ENCODE peak calls at places on chromosome 20, in five cellular contexts. One of them, this sample, is unnamed.

GRCh38 chr20:46035713-46036112 is 6.7 kb downstream of the SLC12A5 start:
- DNase-seq in GM12878: no peak
- DNase-seq in K562: no peak
- DNase-seq in HepG2: no peak
- DNase-seq in SK-N-SH: no peak
- DNase-seq in this sample: no peak

GRCh38 chr20:33030076-33030475 is 1.4 kb upstream of the BPIFB6 start:
- DNase-seq in GM12878: no peak
- DNase-seq in K562: no peak
- DNase-seq in SK-N-SH: no peak
- DNase-seq in HepG2: no peak
- DNase-seq in this sample: no peak

GRCh38 chr20:24934716-24935115 is 14.4 kb upstream of the CST7 start:
- DNase-seq in K562: no peak
- DNase-seq in HepG2: no peak
- DNase-seq in SK-N-SH: no peak
- DNase-seq in GM12878: no peak
- DNase-seq in this sample: no peak

GRCh38 chr20:431012-431904 is 23.2 kb downstream of the RBCK1 start:
- DNase-seq in GM12878: no peak
- DNase-seq in K562: peak; percentile 54
- DNase-seq in HepG2: peak; percentile 93
- DNase-seq in SK-N-SH: peak; percentile 91
- DNase-seq in this sample: peak; percentile 69

GRCh38 chr20:62159835-62160234 is 16.3 kb downstream of the SS18L1 start:
- DNase-seq in K562: no peak
- DNase-seq in GM12878: peak; percentile 50
- DNase-seq in SK-N-SH: no peak
- DNase-seq in HepG2: no peak
- DNase-seq in this sample: peak; percentile 86

GRCh38 chr20:63553933-63554290 is at the start of gene FNDC11:
- DNase-seq in HepG2: no peak
- DNase-seq in SK-N-SH: peak; percentile 88
- DNase-seq in K562: peak; percentile 72
- DNase-seq in GM12878: no peak
- DNase-seq in this sample: no peak

GRCh38 chr20:36591854-36592641 is 13.5 kb upstream of the RAB5IF start:
- DNase-seq in SK-N-SH: peak; percentile 46
- DNase-seq in HepG2: peak; percentile 73
- DNase-seq in K562: peak; percentile 30
- DNase-seq in GM12878: no peak
- DNase-seq in this sample: peak; percentile 22

GRCh38 chr20:57560554-57561355 is at the start of gene PCK1:
- DNase-seq in K562: peak; percentile 84
- DNase-seq in HepG2: peak; percentile 89
- DNase-seq in SK-N-SH: no peak
- DNase-seq in GM12878: no peak
- DNase-seq in this sample: no peak

GRCh38 chr20:47749367-47749766 is 35.9 kb downstream of the SULF2 start:
- DNase-seq in K562: no peak
- DNase-seq in SK-N-SH: peak; percentile 37
- DNase-seq in HepG2: no peak
- DNase-seq in GM12878: no peak
- DNase-seq in this sample: no peak

GRCh38 chr20:48739395-48740268 is 88.2 kb downstream of the PREX1 start:
- DNase-seq in K562: no peak
- DNase-seq in SK-N-SH: peak; percentile 39
- DNase-seq in HepG2: no peak
- DNase-seq in GM12878: no peak
- DNase-seq in this sample: no peak

GRCh38 chr20:46114449-46114848 is 3.7 kb upstream of the CD40 start:
- DNase-seq in SK-N-SH: no peak
- DNase-seq in HepG2: no peak
- DNase-seq in K562: no peak
- DNase-seq in GM12878: no peak
- DNase-seq in this sample: no peak

GRCh38 chr20:37422791-37423286 is 76.9 kb downstream of the SRC start:
- DNase-seq in SK-N-SH: no peak
- DNase-seq in K562: no peak
- DNase-seq in GM12878: no peak
- DNase-seq in HepG2: no peak
- DNase-seq in this sample: no peak

GRCh38 chr20:37529214-37529967 is 1.7 kb upstream of the BLCAP start:
- DNase-seq in GM12878: no peak
- DNase-seq in K562: no peak
- DNase-seq in HepG2: peak; percentile 44
- DNase-seq in SK-N-SH: no peak
- DNase-seq in this sample: no peak

GRCh38 chr20:37095108-37095608 is 639 bp downstream of the RBL1 start:
- DNase-seq in SK-N-SH: peak; percentile 56
- DNase-seq in K562: peak; percentile 59
- DNase-seq in GM12878: no peak
- DNase-seq in HepG2: peak; percentile 41
- DNase-seq in this sample: no peak

GRCh38 chr20:41205313-41205712 is 68.0 kb downstream of the PLCG1 start:
- DNase-seq in K562: no peak
- DNase-seq in HepG2: no peak
- DNase-seq in GM12878: no peak
- DNase-seq in SK-N-SH: no peak
- DNase-seq in this sample: no peak

GRCh38 chr20:3238616-3239025 is 369 bp downstream of the SLC4A11 start:
- DNase-seq in HepG2: no peak
- DNase-seq in GM12878: no peak
- DNase-seq in K562: no peak
- DNase-seq in SK-N-SH: no peak
- DNase-seq in this sample: no peak

GRCh38 chr20:35344354-35344837 is 52.2 kb upstream of the FAM83C start:
- DNase-seq in HepG2: peak; percentile 92
- DNase-seq in GM12878: no peak
- DNase-seq in K562: peak; percentile 77
- DNase-seq in SK-N-SH: peak; percentile 37
- DNase-seq in this sample: no peak

GRCh38 chr20:31549513-31549880 is 35.3 kb downstream of the HM13 start:
- DNase-seq in K562: no peak
- DNase-seq in GM12878: no peak
- DNase-seq in HepG2: no peak
- DNase-seq in SK-N-SH: no peak
- DNase-seq in this sample: no peak
- TF ChIP-seq ZBTB33 in K562: no peak
- TF ChIP-seq ZBTB33 in GM12878: no peak
- TF ChIP-seq ZBTB33 in HepG2: no peak
- TF ChIP-seq ZBTB33 in SK-N-SH: no peak
- TF ChIP-seq ZBTB33 in this sample: no peak

DNA sequence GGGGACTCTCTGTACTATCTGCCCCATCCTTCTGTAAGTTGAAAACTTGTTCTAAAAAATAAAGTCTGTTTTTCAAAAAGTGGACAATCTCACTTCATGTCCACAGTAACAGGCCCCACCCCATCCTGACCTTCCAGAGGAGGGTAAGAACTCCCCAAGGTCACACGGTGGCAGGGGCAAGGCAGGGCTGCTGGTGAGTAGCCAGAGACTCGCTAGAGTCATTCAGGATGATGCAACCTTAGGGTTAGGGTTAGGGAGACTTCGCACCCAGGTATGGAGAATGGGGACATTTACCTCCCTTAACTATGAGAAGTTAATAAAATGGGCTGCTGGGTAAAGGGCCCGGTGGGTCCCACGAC is 15.4 kb downstream of the PEDS1 start:
- DNase-seq in K562: no peak
- DNase-seq in SK-N-SH: no peak
- DNase-seq in HepG2: no peak
- DNase-seq in GM12878: no peak
- DNase-seq in this sample: no peak
- TF ChIP-seq ZBTB33 in K562: no peak
- TF ChIP-seq ZBTB33 in SK-N-SH: no peak
- TF ChIP-seq ZBTB33 in HepG2: no peak
- TF ChIP-seq ZBTB33 in GM12878: no peak
- TF ChIP-seq ZBTB33 in this sample: no peak

DNA sequence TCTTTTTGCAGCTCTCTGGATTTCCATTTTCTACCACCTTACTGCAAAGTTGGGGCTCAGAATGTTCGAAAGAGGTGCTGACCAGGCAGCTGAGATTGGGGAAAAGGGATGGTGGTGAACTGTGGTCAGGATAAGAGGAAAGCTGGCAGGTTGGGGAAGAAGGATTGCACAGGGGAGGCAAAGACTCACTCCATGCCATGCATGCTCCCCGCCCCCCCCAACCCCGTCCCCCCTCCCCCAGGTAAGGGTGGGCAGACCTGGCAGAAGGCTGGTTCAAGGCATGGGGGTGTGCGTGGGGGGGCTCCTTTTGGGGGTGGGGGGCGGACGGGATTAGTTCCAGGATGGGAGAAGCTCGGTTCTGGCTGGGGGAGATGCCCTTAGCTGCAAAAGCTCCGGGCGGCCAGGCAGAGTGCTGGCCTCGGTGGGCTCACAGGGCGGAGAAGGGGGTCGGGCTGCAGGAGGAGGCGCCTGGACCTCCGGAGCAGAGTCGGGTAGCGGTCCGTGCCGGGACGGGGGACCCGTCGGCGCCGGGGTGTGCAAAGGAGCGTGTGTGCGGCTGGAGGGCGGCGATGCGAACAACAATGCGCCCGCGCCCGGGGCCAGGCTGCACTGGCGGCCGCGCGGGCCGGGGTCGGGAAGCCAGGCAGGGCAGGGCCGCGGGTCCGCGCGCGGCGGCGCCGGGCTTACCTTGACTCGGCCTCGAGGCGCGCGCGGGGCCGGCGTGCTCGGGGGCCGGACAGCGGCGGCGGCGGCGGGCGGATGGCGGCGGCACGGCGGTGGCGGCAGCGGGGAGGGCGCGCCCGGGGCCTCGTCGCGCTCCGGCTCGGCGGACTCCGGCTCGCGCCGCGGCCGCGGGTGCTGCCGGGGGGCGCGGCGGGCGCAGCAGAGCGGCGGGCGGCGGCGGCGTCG is 844 bp downstream of the ADNP start:
- DNase-seq in GM12878: no peak
- DNase-seq in HepG2: no peak
- DNase-seq in K562: peak; percentile 21
- DNase-seq in SK-N-SH: peak; percentile 47
- DNase-seq in this sample: no peak
- TF ChIP-seq ZBTB33 in GM12878: no peak
- TF ChIP-seq ZBTB33 in HepG2: no peak
- TF ChIP-seq ZBTB33 in K562: no peak
- TF ChIP-seq ZBTB33 in SK-N-SH: no peak
- TF ChIP-seq ZBTB33 in this sample: no peak

GRCh38 chr20:43571771-43572170 is 12.9 kb downstream of the SGK2 start:
- DNase-seq in HepG2: no peak
- DNase-seq in SK-N-SH: no peak
- DNase-seq in K562: no peak
- DNase-seq in GM12878: no peak
- DNase-seq in this sample: no peak
- TF ChIP-seq ZBTB33 in HepG2: no peak
- TF ChIP-seq ZBTB33 in SK-N-SH: no peak
- TF ChIP-seq ZBTB33 in K562: no peak
- TF ChIP-seq ZBTB33 in GM12878: no peak
- TF ChIP-seq ZBTB33 in this sample: no peak

DNA sequence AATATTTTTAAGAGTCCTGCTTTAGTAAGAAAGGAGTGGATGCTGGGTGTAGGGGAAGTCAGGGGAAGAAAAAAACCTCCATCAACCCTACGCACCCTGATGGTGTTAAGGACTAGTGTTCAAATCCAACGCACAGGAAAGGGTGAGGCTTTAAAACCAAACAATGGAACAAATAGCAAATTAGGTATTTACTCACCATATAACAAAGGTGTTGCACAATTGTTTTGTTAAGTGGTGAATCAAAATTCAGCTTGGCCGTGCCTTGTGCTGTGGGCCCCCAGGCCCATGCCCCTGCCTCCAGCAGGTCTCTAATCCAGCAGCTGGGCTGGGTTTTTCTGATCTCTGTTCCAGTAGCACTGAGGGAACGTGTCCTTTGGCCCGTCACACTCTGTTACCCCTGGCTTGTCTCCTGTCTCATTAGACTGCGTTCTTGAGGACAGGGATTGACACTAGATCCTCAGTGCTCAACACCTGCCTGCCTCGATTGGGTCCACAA is 11.8 kb downstream of the FAM83D start:
- DNase-seq in K562: no peak
- DNase-seq in GM12878: no peak
- DNase-seq in HepG2: no peak
- DNase-seq in SK-N-SH: no peak
- DNase-seq in this sample: no peak
- TF ChIP-seq ZBTB33 in K562: no peak
- TF ChIP-seq ZBTB33 in GM12878: no peak
- TF ChIP-seq ZBTB33 in HepG2: no peak
- TF ChIP-seq ZBTB33 in SK-N-SH: no peak
- TF ChIP-seq ZBTB33 in this sample: no peak

GRCh38 chr20:43726811-43727338 is at the start of gene GTSF1L:
- DNase-seq in SK-N-SH: no peak
- DNase-seq in GM12878: no peak
- DNase-seq in HepG2: no peak
- DNase-seq in K562: no peak
- DNase-seq in this sample: no peak

GRCh38 chr20:43731927-43732326 is 5.1 kb upstream of the GTSF1L start:
- DNase-seq in SK-N-SH: no peak
- DNase-seq in GM12878: no peak
- DNase-seq in K562: no peak
- DNase-seq in HepG2: no peak
- DNase-seq in this sample: no peak

GRCh38 chr20:43727980-43728590 is 1.3 kb upstream of the GTSF1L start:
- DNase-seq in SK-N-SH: no peak
- DNase-seq in K562: no peak
- DNase-seq in HepG2: peak; percentile 52
- DNase-seq in GM12878: peak; percentile 58
- DNase-seq in this sample: no peak

GRCh38 chr20:43728686-43729255 is 2.0 kb upstream of the GTSF1L start:
- DNase-seq in HepG2: no peak
- DNase-seq in K562: no peak
- DNase-seq in SK-N-SH: no peak
- DNase-seq in GM12878: no peak
- DNase-seq in this sample: no peak

GRCh38 chr20:43731469-43731868 is 4.7 kb upstream of the GTSF1L start:
- DNase-seq in K562: peak; percentile 43
- DNase-seq in SK-N-SH: no peak
- DNase-seq in GM12878: no peak
- DNase-seq in HepG2: no peak
- DNase-seq in this sample: no peak
- TF ChIP-seq ZBTB33 in K562: no peak
- TF ChIP-seq ZBTB33 in SK-N-SH: no peak
- TF ChIP-seq ZBTB33 in GM12878: no peak
- TF ChIP-seq ZBTB33 in HepG2: no peak
- TF ChIP-seq ZBTB33 in this sample: no peak